ENCODE peak calls at places on chromosomes 4 and X, in five cellular contexts. O, P, U, R and V are unnamed samples.

GRCh38 chr4:88609387-88609786 is 17.1 kb downstream of the HERC3 start:
- ATAC-seq in O (no peak), P (no peak), U (no peak), R (no peak), V (no peak)

GRCh38 chrX:41184312-41184711 is 99.1 kb downstream of the USP9X start:
- ATAC-seq in O (no peak), P (no peak), U (no peak), R (no peak), V (no peak)

GRCh38 chr4:184466634-184467033 is 7.7 kb downstream of the IRF2 start:
- ATAC-seq in O (no peak), P (no peak), U (no peak), R (no peak), V (no peak)

GRCh38 chr4:83231620-83232056 is 53.0 kb downstream of the COQ2 start:
- ATAC-seq in O (no peak), P (peak; percentile 64), U (peak; percentile 62), R (no peak), V (no peak)

GRCh38 chrX:31058284-31058683 is 13.6 kb downstream of the FTHL17 start:
- ATAC-seq in O (no peak), P (no peak), U (peak; percentile 11), R (no peak), V (no peak)

GRCh38 chr4:121846662-121847061 is 23.0 kb upstream of the CCNA2 start:
- ATAC-seq in O (no peak), P (no peak), U (no peak), R (no peak), V (no peak)

GRCh38 chr4:108149588-108150380 is 18.9 kb downstream of the LEF1 start:
- ATAC-seq in O (no peak), P (no peak), U (no peak), R (no peak), V (no peak)

GRCh38 chrX:20057479-20057878 is 59.2 kb downstream of the MAP7D2 start:
- ATAC-seq in O (no peak), P (no peak), U (no peak), R (no peak), V (no peak)

GRCh38 chr4:122711893-122712292 is 20.6 kb upstream of the BBS12 start:
- ATAC-seq in O (no peak), P (no peak), U (no peak), R (no peak), V (no peak)

GRCh38 chr4:73308286-73308685 is 49.7 kb upstream of the ANKRD17 start:
- ATAC-seq in O (peak; percentile 76), P (peak; percentile 87), U (no peak), R (no peak), V (no peak)

GRCh38 chrX:55715847-55716246 is 1.7 kb upstream of the RRAGB start:
- ATAC-seq in O (no peak), P (peak; percentile 50), U (no peak), R (no peak), V (no peak)

GRCh38 chrX:155778844-155779553 is 102.1 kb upstream of the VAMP7 start:
- ATAC-seq in O (no peak), P (no peak), U (no peak), R (no peak), V (no peak)

GRCh38 chrX:118497180-118497814 is 1.7 kb downstream of the DOCK11 start:
- ATAC-seq in O (no peak), P (no peak), U (no peak), R (no peak), V (no peak)

GRCh38 chr4:143232277-143232676 is 47.6 kb downstream of the USP38 start:
- ATAC-seq in O (no peak), P (no peak), U (no peak), R (no peak), V (no peak)

GRCh38 chr4:11505225-11505971 is 76.7 kb upstream of the HS3ST1 start:
- ATAC-seq in O (no peak), P (no peak), U (no peak), R (peak; percentile 94), V (peak; percentile 70)

GRCh38 chr4:71212216-71212615 is 126.6 kb upstream of the SLC4A4 start:
- ATAC-seq in O (no peak), P (no peak), U (no peak), R (no peak), V (no peak)

GRCh38 chr4:169098054-169098896 is 88.2 kb upstream of the CBR4 start:
- ATAC-seq in O (no peak), P (no peak), U (no peak), R (no peak), V (no peak)

GRCh38 chr4:101171747-101172146 is 175.6 kb downstream of the PPP3CA start:
- ATAC-seq in O (no peak), P (no peak), U (no peak), R (no peak), V (no peak)

GRCh38 chr4:1726146-1726934 is 5.0 kb downstream of the TACC3 start:
- ATAC-seq in O (peak; percentile 58), P (peak; percentile 64), U (peak; percentile 82), R (peak; percentile 68), V (peak; percentile 47)

GRCh38 chrX:129655547-129656248 is 942 bp upstream of the APLN start:
- ATAC-seq in O (peak; percentile 71), P (peak; percentile 47), U (no peak), R (no peak), V (no peak)

GRCh38 chr4:6640292-6641163 is at the start of gene MRFAP1:
- ATAC-seq in O (peak; percentile 93), P (peak; percentile 91), U (peak; percentile 99), R (peak; percentile 98), V (peak; percentile 95)
- TF ChIP-seq POLR2A in O (peak; percentile 92), P (peak; percentile 83), U (peak; percentile 74), R (no peak), V (peak; percentile 69)

DNA sequence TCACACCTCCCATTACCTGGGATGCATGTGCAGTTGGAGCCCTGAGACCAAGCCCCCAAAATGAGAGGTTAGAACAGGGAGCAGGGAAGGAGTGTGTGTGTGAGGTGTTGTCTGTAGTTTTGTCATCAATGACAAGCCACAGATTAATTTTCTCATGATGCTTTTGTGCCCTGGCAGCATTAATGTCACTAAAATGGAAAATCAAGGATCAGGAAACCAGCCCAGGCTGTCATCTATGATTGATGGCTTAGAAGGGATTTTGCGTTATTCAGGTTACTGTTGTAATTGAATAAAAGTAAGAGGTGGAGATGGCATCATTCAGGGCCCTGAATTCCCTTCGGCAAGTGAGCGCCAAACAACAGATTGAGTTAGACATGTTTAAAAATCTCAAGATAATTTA is 130.5 kb upstream of the C1QTNF7 start:
- ATAC-seq in O (no peak), P (no peak), U (no peak), R (no peak), V (no peak)
- TF ChIP-seq POLR2A in O (no peak), P (no peak), U (no peak), R (no peak), V (no peak)

GRCh38 chr4:16225681-16225995 is 633 bp downstream of the TAPT1 start:
- ATAC-seq in O (no peak), P (no peak), U (no peak), R (no peak), V (no peak)

GRCh38 chr4:16225139-16225538 is 1.1 kb downstream of the TAPT1 start:
- ATAC-seq in O (no peak), P (no peak), U (no peak), R (no peak), V (no peak)

GRCh38 chr4:16227462-16227868 is 1.2 kb upstream of the TAPT1 start:
- ATAC-seq in O (peak; percentile 7), P (peak; percentile 14), U (peak; percentile 47), R (peak; percentile 10), V (no peak)

GRCh38 chr4:16226816-16227461 is 668 bp upstream of the TAPT1 start:
- ATAC-seq in O (peak; percentile 62), P (peak; percentile 72), U (peak; percentile 69), R (peak; percentile 57), V (peak; percentile 50)

GRCh38 chr4:16225996-16226815 is at the start of gene TAPT1:
- ATAC-seq in O (peak; percentile 80), P (peak; percentile 50), U (peak; percentile 64), R (peak; percentile 90), V (peak; percentile 94)
- TF ChIP-seq POLR2A in O (peak; percentile 35), P (no peak), U (peak; percentile 17), R (no peak), V (peak; percentile 26)

GRCh38 chrX:47217121-47217851 is 1.2 kb upstream of the CDK16 start:
- ATAC-seq in O (peak; percentile 44), P (peak; percentile 20), U (no peak), R (peak; percentile 3), V (peak; percentile 13)

GRCh38 chrX:47218920-47219815 is 687 bp downstream of the CDK16 start:
- ATAC-seq in O (no peak), P (no peak), U (no peak), R (no peak), V (no peak)

GRCh38 chrX:47217852-47218279 is 615 bp upstream of the CDK16 start:
- ATAC-seq in O (peak; percentile 81), P (peak; percentile 86), U (peak; percentile 96), R (peak; percentile 87), V (peak; percentile 91)

GRCh38 chrX:47216393-47216925 is 2.0 kb upstream of the CDK16 start:
- ATAC-seq in O (no peak), P (no peak), U (no peak), R (no peak), V (no peak)

GRCh38 chrX:47218280-47218919 is at the start of gene CDK16:
- ATAC-seq in O (peak; percentile 64), P (peak; percentile 64), U (peak; percentile 84), R (peak; percentile 72), V (peak; percentile 77)
- TF ChIP-seq POLR2A in O (peak; percentile 90), P (no peak), U (peak; percentile 74), R (peak; percentile 82), V (peak; percentile 87)

GRCh38 chrX:70456256-70456655 is 11.6 kb downstream of the DLG3 start:
- ATAC-seq in O (no peak), P (no peak), U (no peak), R (no peak), V (no peak)

GRCh38 chrX:70452143-70452733 is 7.6 kb downstream of the DLG3 start:
- ATAC-seq in O (peak; percentile 71), P (peak; percentile 46), U (no peak), R (peak; percentile 23), V (peak; percentile 37)

GRCh38 chrX:70455366-70456202 is 10.9 kb downstream of the DLG3 start:
- ATAC-seq in O (no peak), P (peak; percentile 21), U (no peak), R (peak; percentile 8), V (peak; percentile 14)

GRCh38 chrX:70453024-70453618 is 8.5 kb downstream of the DLG3 start:
- ATAC-seq in O (no peak), P (no peak), U (no peak), R (no peak), V (no peak)

GRCh38 chrX:70454441-70455365 is 10.1 kb downstream of the DLG3 start:
- ATAC-seq in O (peak; percentile 64), P (peak; percentile 91), U (peak; percentile 89), R (peak; percentile 92), V (peak; percentile 82)
- TF ChIP-seq POLR2A in O (no peak), P (no peak), U (no peak), R (no peak), V (no peak)

DNA sequence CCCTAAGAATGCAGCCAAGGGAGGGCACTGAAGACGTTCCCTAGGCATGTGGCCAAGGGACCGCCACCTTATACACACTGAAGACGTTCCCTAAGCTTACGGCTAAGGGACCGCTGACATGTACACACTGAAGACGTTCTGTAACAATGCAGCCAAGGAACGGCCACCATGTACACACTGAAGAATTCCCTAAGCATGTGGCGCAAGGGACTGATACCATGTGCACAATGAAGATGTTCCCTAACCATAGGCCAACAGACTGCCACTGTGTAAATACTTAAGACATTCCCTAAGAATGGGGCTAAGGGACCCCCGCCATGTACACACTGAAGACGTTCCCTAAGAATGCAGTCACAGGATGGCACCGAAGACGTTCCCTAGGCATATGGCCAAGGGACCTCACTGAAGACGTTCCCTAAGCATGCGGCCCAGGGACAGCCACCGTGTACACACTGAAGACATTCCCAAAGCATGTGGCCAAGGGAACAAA is 36.1 kb downstream of the DHRSX start:
- ATAC-seq in O (peak; percentile 74), P (no peak), U (no peak), R (no peak), V (no peak)
- TF ChIP-seq POLR2A in O (no peak), P (no peak), U (no peak), R (no peak), V (no peak)